ENCODE peak calls at places on chromosome 19, in five cellular contexts. One of them, this sample, is unnamed.
A peak's percentile ranks its signal among the peaks of the same experiment; 100 is the strongest.

GRCh38 chr19:41744850-41745249 is 10.5 kb upstream of the CEACAM6 start:
- DNase-seq in BJ: no peak
- DNase-seq in GM20000: no peak
- DNase-seq in epithelial cell of proximal tubule: no peak
- DNase-seq in astrocyte of the spinal cord: no peak
- DNase-seq in this sample: no peak

GRCh38 chr19:55641376-55642152 is 762 bp downstream of the ZNF580 start:
- DNase-seq in BJ: no peak
- DNase-seq in GM20000: peak; percentile 62
- DNase-seq in epithelial cell of proximal tubule: no peak
- DNase-seq in astrocyte of the spinal cord: no peak
- DNase-seq in this sample: no peak

GRCh38 chr19:34310494-34310981 is 54.5 kb upstream of the GPI start:
- DNase-seq in BJ: no peak
- DNase-seq in GM20000: peak; percentile 39
- DNase-seq in epithelial cell of proximal tubule: no peak
- DNase-seq in astrocyte of the spinal cord: no peak
- DNase-seq in this sample: no peak

GRCh38 chr19:45667620-45668341 is at the start of gene GIPR:
- DNase-seq in BJ: no peak
- DNase-seq in GM20000: peak; percentile 77
- DNase-seq in epithelial cell of proximal tubule: no peak
- DNase-seq in astrocyte of the spinal cord: no peak
- DNase-seq in this sample: no peak

GRCh38 chr19:2549701-2550191 is 73.8 kb downstream of the GADD45B start:
- DNase-seq in BJ: peak; percentile 65
- DNase-seq in GM20000: no peak
- DNase-seq in epithelial cell of proximal tubule: no peak
- DNase-seq in astrocyte of the spinal cord: peak; percentile 94
- DNase-seq in this sample: peak; percentile 30

GRCh38 chr19:29574518-29574917 is 31.6 kb upstream of the POP4 start:
- DNase-seq in BJ: no peak
- DNase-seq in GM20000: no peak
- DNase-seq in epithelial cell of proximal tubule: no peak
- DNase-seq in astrocyte of the spinal cord: no peak
- DNase-seq in this sample: no peak

GRCh38 chr19:12478234-12478941 is 6.2 kb downstream of the ZNF709 start:
- DNase-seq in BJ: no peak
- DNase-seq in GM20000: no peak
- DNase-seq in epithelial cell of proximal tubule: no peak
- DNase-seq in astrocyte of the spinal cord: no peak
- DNase-seq in this sample: no peak

GRCh38 chr19:42281175-42282035 is 12.4 kb downstream of the CIC start:
- DNase-seq in BJ: no peak
- DNase-seq in GM20000: no peak
- DNase-seq in epithelial cell of proximal tubule: no peak
- DNase-seq in astrocyte of the spinal cord: peak; percentile 64
- DNase-seq in this sample: no peak

GRCh38 chr19:1318678-1319471 is 33.2 kb downstream of the EFNA2 start:
- DNase-seq in BJ: no peak
- DNase-seq in GM20000: no peak
- DNase-seq in epithelial cell of proximal tubule: no peak
- DNase-seq in astrocyte of the spinal cord: no peak
- DNase-seq in this sample: no peak

GRCh38 chr19:18869231-18869575 is 26.8 kb downstream of the CERS1 start:
- DNase-seq in BJ: no peak
- DNase-seq in GM20000: no peak
- DNase-seq in epithelial cell of proximal tubule: no peak
- DNase-seq in astrocyte of the spinal cord: no peak
- DNase-seq in this sample: peak; percentile 92

GRCh38 chr19:15180451-15181390 is 20.1 kb downstream of the NOTCH3 start:
- DNase-seq in BJ: no peak
- DNase-seq in GM20000: no peak
- DNase-seq in epithelial cell of proximal tubule: no peak
- DNase-seq in astrocyte of the spinal cord: no peak
- DNase-seq in this sample: no peak

GRCh38 chr19:4676955-4677731 is 7.0 kb upstream of the MYDGF start:
- DNase-seq in BJ: no peak
- DNase-seq in GM20000: peak; percentile 59
- DNase-seq in epithelial cell of proximal tubule: no peak
- DNase-seq in astrocyte of the spinal cord: peak; percentile 23
- DNase-seq in this sample: no peak

DNA sequence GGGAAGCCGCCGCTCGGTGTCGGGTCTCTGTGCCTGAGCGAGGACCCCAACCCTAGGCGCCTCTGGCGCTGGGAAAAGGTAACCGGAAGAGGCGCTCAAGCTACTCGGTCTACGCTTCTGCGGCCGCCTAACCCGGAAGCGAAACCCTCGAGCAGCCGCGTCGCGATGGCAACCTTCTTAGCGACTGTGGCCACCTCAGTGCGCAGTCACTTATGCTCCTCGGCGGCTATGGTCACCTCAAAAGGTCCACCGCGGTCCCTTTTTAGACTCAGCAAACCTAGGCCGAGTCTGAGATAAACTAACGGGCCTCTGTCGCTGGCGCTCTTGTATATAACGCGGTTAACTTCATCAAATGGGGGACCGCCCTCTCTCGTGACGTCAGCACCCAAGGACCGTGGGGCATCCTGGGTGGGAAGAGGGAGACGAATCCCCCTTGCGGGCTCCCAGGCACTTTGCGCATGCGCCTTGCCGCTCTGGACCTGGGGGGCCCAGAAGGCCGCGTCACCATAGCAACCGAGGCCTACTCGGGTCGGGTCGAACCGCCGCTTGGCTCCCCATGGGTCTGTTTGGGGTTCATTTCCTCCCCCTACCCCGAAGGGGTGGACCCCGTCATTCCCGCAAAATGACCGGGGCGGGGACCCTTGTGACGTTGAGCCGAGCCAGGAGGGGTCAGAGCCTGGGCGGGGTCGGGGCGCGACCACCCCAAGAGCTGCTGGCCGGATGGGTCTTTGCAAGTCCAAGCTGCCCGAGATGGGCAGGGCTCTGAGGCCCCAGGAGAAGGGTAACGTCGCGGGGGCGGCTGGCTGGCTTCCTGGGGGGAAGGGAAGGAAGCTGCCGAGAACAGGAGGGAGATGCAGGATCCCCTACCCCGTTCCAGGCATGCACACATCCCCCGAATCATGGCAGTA is at the start of gene GTF2F1:
- DNase-seq in BJ: peak; percentile 71
- DNase-seq in GM20000: peak; percentile 96
- DNase-seq in epithelial cell of proximal tubule: peak; percentile 62
- DNase-seq in astrocyte of the spinal cord: peak; percentile 97
- DNase-seq in this sample: peak; percentile 97
- TF ChIP-seq CTCF in BJ: peak; percentile 46
- TF ChIP-seq CTCF in GM20000: no peak
- TF ChIP-seq CTCF in epithelial cell of proximal tubule: no peak
- TF ChIP-seq CTCF in astrocyte of the spinal cord: peak; percentile 8
- TF ChIP-seq CTCF in this sample: peak; percentile 34

DNA sequence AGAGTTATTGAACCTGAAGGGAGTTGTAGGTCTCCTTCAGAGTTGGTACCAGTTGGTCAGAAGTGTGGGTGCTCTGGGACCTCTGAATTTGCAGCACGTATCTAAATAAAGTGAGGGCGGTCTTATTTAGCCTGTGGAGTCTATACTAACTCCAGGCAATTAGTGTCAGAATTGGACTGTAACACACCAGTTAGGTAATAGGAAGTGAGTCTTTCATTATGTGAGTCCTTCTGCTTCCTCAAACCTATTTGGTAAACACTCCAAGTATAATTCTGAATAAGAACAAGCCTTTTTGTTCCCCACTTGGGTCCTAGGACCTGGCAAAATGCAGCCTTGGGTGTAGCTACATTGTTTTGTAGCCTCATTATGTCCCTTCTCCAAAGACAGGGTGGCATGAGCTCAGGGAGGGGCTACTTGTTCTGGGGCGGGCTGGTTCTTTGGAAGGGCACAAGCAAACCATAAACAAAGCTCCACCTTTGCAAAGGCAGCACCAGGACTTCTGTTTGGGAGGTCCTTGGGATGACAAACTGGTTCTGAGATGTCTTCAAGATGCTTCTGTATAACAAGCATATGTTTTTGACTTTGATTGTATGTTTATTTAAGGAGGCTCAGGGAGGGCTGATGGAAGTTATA is 418.0 kb downstream of the ZNF536 start:
- DNase-seq in BJ: no peak
- DNase-seq in GM20000: no peak
- DNase-seq in epithelial cell of proximal tubule: no peak
- DNase-seq in astrocyte of the spinal cord: no peak
- DNase-seq in this sample: no peak
- TF ChIP-seq CTCF in BJ: no peak
- TF ChIP-seq CTCF in GM20000: no peak
- TF ChIP-seq CTCF in epithelial cell of proximal tubule: no peak
- TF ChIP-seq CTCF in astrocyte of the spinal cord: no peak
- TF ChIP-seq CTCF in this sample: no peak

DNA sequence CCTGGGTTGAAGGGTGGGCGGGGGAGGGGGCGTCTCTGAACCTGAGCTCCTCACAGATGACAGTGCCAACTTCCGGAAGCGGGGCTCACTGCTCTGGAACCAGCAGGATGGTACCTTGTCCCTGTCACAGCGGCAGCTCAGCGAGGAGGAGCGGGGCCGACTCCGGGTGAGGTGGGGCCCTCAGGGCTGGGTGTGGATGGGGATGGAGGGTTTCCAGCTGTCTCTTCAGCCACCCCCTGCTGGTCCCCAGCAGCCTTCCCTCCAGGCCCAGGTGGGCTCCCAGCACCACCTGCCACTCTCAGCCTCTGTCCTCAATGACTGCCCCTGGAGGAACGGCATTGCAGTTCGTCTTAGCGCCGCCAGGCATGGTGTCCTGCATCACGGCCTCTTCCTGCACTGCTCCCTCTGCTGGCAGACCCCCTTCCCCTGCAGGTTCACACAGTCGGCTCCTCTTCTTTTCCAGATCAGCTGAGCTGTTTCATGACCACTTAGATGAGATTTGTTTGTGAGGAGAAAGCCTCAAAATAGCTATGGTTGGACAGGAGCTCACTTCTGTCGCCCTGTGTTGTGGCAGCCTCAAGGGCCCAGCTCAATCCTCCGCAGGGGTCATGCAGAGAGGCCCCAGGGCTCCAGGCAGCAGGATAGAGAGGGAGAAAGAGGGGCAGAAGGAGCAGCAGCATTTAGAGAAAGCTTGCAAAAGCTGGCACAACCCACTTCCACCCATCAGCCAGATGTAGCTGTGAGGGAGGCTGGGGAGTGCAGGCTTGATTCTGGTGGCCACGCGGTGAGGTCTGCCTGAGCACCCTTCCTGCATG is 2.5 kb upstream of the GARIN5A start:
- DNase-seq in BJ: no peak
- DNase-seq in GM20000: no peak
- DNase-seq in epithelial cell of proximal tubule: no peak
- DNase-seq in astrocyte of the spinal cord: peak; percentile 32
- DNase-seq in this sample: peak; percentile 81
- TF ChIP-seq CTCF in BJ: peak; percentile 67
- TF ChIP-seq CTCF in GM20000: peak; percentile 11
- TF ChIP-seq CTCF in epithelial cell of proximal tubule: peak; percentile 53
- TF ChIP-seq CTCF in astrocyte of the spinal cord: peak; percentile 78
- TF ChIP-seq CTCF in this sample: peak; percentile 77

DNA sequence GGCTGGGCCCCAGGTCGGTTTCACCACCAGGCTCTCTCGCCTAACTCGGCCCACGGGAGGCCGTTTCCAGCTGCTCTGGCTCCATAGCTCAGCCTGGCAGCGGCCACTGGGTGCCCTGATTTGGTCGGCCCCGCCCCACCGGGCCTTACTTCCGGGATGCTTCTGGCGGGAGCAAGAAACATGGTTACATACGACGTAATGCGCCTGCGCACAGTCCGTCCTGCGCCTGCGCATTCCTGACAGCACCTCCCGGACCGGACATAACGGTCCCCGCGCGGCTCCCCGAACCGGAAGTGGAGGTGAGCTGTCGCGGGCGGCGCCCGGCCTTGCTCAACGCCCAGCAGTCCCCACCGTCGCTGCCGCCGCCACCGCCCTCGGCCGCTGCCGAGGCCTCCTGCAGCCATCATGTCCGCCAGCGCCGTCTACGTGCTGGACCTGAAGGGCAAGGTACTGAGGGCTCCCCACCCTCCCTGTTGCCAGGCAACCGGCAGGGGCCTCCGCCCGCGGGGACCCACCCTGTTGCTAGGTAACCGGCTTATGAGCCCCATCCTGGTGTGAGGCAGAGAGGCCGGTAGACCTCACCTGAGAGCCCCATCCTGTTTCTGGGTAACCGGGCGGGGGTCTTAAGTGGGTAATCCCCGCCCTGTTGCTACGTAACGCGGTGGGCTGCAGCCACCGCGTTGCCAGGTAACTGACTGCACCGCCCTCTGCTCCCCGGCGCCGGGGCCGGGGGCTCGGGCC is at the start of gene AP1M1:
- DNase-seq in BJ: peak; percentile 93
- DNase-seq in GM20000: peak; percentile 99
- DNase-seq in epithelial cell of proximal tubule: no peak
- DNase-seq in astrocyte of the spinal cord: peak; percentile 97
- DNase-seq in this sample: peak; percentile 98
- TF ChIP-seq CTCF in BJ: no peak
- TF ChIP-seq CTCF in GM20000: no peak
- TF ChIP-seq CTCF in epithelial cell of proximal tubule: no peak
- TF ChIP-seq CTCF in astrocyte of the spinal cord: no peak
- TF ChIP-seq CTCF in this sample: no peak

DNA sequence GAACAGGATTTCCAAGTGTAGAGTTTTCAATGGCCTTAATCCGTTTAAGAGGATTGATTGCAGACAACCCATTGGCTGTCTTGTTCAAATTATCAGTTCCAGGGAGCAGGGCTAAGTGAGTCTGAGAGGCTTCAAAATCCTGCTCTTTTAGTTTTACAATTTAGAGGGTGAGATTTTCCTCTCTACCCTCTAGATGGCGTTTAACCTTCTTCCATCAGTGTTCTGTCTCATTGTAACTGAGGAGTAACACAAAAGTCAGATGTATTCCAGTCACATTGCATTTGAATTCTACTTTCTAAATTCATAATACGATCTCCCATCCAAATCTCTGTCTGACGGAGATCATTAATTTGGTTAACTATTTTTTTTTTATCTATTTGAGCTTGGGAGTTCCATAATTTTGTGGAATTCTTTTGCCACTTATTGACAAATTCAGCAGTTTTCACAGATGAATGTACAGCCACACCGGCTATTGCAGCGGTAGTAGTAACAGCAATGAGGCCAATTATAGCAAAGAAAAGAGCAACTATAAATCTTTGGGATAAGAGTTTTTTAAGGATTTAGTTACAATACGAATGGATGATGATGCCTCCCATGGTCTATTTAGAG is 7.8 kb upstream of the C19orf84 start:
- DNase-seq in BJ: no peak
- DNase-seq in GM20000: no peak
- DNase-seq in epithelial cell of proximal tubule: no peak
- DNase-seq in astrocyte of the spinal cord: no peak
- DNase-seq in this sample: no peak
- TF ChIP-seq CTCF in BJ: peak; percentile 66
- TF ChIP-seq CTCF in GM20000: peak; percentile 40
- TF ChIP-seq CTCF in epithelial cell of proximal tubule: peak; percentile 61
- TF ChIP-seq CTCF in astrocyte of the spinal cord: peak; percentile 45
- TF ChIP-seq CTCF in this sample: peak; percentile 77

GRCh38 chr19:36939153-36939552 is 23.0 kb downstream of the ZNF568 start:
- DNase-seq in BJ: no peak
- DNase-seq in GM20000: no peak
- DNase-seq in epithelial cell of proximal tubule: no peak
- DNase-seq in astrocyte of the spinal cord: no peak
- DNase-seq in this sample: no peak
- TF ChIP-seq CTCF in BJ: no peak
- TF ChIP-seq CTCF in GM20000: no peak
- TF ChIP-seq CTCF in epithelial cell of proximal tubule: peak; percentile 4
- TF ChIP-seq CTCF in astrocyte of the spinal cord: no peak
- TF ChIP-seq CTCF in this sample: no peak

This sample was measured in chondrocyte.